ENCODE peak calls at places on chromosomes 5 and 9, in five cellular contexts. F is upper lobe of right lung, T is spleen, J is HL-60, L is HepG2. U is an unnamed sample.

GRCh38 chr5:135996611-135997010 is 32.2 kb upstream of the TGFBI start:
- DNase-seq in F (no peak), T (no peak), J (no peak), L (no peak), U (no peak)

GRCh38 chr5:148829734-148830133 is 3.3 kb downstream of the ADRB2 start:
- DNase-seq in F (no peak), T (no peak), J (no peak), L (no peak), U (no peak)

GRCh38 chr5:61402970-61403369 is 70.9 kb downstream of the ZSWIM6 start:
- DNase-seq in F (no peak), T (no peak), J (no peak), L (no peak), U (no peak)

GRCh38 chr5:33968133-33969005 is 16.1 kb downstream of the SLC45A2 start:
- DNase-seq in F (no peak), T (no peak), J (no peak), L (no peak), U (no peak)

GRCh38 chr9:87336914-87337333 is 160.7 kb upstream of the DAPK1 start:
- DNase-seq in F (no peak), T (no peak), J (peak), L (peak), U (peak)

GRCh38 chr9:126830827-126831226 is 26.0 kb downstream of the ZBTB43 start:
- DNase-seq in F (no peak), T (no peak), J (no peak), L (no peak), U (no peak)

GRCh38 chr9:20528253-20528652 is 94.0 kb downstream of the MLLT3 start:
- DNase-seq in F (no peak), T (no peak), J (no peak), L (no peak), U (no peak)

GRCh38 chr9:97983524-97984187 is 515 bp downstream of the ANP32B start:
- DNase-seq in F (peak), T (peak), J (no peak), L (no peak), U (peak)

GRCh38 chr5:34017254-34017653 is 9.4 kb upstream of the AMACR start:
- DNase-seq in F (no peak), T (no peak), J (no peak), L (no peak), U (no peak)

GRCh38 chr9:92385001-92385400 is 19.4 kb downstream of the OGN start:
- DNase-seq in F (no peak), T (no peak), J (no peak), L (no peak), U (no peak)

GRCh38 chr5:33781286-33781685 is 110.5 kb downstream of the ADAMTS12 start:
- DNase-seq in F (no peak), T (no peak), J (no peak), L (no peak), U (no peak)

GRCh38 chr5:88142801-88143692 is 125.6 kb downstream of the TMEM161B start:
- DNase-seq in F (no peak), T (no peak), J (no peak), L (no peak), U (no peak)

GRCh38 chr9:75624984-75625383 is 265.5 kb upstream of the PCSK5 start:
- DNase-seq in F (no peak), T (no peak), J (peak), L (no peak), U (no peak)

GRCh38 chr5:151251001-151251551 is 1.9 kb upstream of the GM2A start:
- DNase-seq in F (no peak), T (no peak), J (no peak), L (peak), U (no peak)

GRCh38 chr5:71816307-71816706 is 97.2 kb downstream of the CARTPT start:
- DNase-seq in F (no peak), T (no peak), J (no peak), L (no peak), U (no peak)

GRCh38 chr9:6414291-6414690 is 1.3 kb downstream of the UHRF2 start:
- DNase-seq in F (no peak), T (no peak), J (no peak), L (no peak), U (no peak)

DNA sequence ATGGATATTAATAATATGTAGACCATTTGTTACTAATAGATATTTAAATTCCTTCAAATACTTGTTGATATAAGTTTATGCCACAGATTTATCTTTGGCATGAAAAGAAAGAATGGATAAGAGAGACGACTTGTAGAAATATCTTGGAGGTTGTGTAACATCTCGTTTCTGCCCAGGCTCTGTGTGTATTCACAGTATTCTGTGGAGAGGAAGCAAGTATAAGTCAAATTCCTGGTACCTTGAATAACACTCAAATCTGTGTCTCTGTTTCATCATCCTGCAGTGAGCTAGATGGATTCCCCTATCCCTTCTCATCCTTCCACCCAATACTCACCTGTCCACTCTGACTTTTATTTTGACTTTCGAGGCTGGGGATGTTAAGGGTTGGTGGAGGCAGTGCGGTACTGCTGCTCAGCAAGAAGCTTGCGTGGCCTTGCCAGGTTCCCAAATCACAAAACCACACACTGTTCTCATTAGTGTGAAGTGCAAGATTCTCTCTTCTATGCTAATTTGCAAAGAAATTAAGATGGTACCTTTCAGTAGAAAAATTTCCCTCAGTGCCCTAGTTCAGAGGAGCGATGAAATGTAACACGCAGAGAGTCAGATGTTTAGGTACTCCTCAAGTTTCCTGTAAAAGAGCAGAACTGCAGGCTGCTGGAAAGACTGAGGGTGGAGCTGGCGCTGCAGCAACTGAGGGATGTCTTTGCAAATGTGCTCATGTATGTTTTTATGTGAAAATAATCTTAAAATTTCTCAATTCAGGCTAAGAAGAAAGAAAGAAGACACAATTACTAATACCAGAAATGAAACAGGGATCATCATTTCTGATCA is 42.6 kb upstream of the ANKRD18A start:
- DNase-seq in F (no peak), T (no peak), J (no peak), L (no peak), U (no peak)
- TF ChIP-seq CTCF in F (no peak), T (no peak), J (no peak), L (no peak), U (peak)

GRCh38 chr9:107295995-107296394 is 12.9 kb downstream of the RAD23B start:
- DNase-seq in F (no peak), T (no peak), J (no peak), L (no peak), U (no peak)
- H3K27ac ChIP-seq in F (no peak), T (no peak), J (no peak), L (peak), U (no peak)

DNA sequence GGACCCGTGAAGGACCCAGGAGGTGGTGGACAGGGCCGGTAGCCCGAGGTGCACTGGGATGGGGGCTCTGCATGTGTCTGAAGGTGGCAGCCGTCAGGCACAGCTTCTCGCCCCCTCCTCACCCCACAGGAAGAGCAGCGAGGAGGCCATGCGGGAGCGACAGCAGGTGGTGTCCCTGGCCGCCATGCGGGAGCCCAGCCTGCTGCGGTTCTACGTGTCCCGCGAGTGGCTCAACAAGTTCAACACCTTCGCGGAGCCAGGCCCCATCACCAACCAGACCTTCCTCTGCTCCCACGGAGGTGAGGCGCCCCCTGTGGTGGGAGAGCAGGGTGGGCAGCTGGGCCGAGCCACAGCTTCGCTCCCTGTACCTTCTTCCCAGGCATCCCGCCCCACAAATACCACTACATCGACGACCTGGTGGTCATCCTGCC is 39.9 kb downstream of the USP20 start:
- DNase-seq in F (no peak), T (no peak), J (no peak), L (no peak), U (no peak)
- TF ChIP-seq CTCF in F (peak), T (no peak), J (no peak), L (peak), U (no peak)

DNA sequence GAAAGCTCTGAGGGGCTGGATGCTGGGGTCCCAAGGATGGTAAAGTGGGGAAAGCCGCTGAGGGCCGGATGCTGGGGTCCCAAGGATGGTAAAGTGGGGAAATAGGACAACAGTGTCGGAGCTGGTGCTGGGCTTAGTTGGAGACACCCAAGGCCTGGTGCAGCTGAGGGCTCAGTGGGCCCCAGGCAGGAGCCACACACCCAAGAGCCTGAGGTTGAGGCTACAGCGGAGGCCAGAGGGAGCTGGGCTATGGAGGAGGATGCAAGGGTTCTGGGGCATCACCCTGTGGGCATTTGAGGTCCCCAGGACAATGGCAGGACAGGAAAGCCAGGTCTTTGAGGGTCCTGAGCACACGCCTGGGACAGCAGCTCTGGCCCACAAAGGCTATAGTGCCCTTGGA is 19.1 kb upstream of the SLC9A3 start:
- DNase-seq in F (no peak), T (peak), J (no peak), L (no peak), U (no peak)
- H3K27ac ChIP-seq in F (no peak), T (peak), J (no peak), L (no peak), U (no peak)

GRCh38 chr9:21789541-21790037 is 12.8 kb upstream of the MTAP start:
- DNase-seq in F (no peak), T (no peak), J (peak), L (peak), U (peak)
- TF ChIP-seq CTCF in F (peak), T (peak), J (no peak), L (peak), U (peak)

GRCh38 chr9:35909274-35909673 is at the start of gene SPAAR:
- DNase-seq in F (no peak), T (no peak), J (no peak), L (no peak), U (no peak)

GRCh38 chr9:35908484-35909125 is 685 bp upstream of the SPAAR start:
- DNase-seq in F (no peak), T (no peak), J (no peak), L (no peak), U (no peak)

GRCh38 chr9:35905912-35906679 is at the start of gene HRCT1:
- DNase-seq in F (peak), T (peak), J (no peak), L (peak), U (peak)

GRCh38 chr9:35906923-35907699 is 1.1 kb downstream of the HRCT1 start:
- DNase-seq in F (peak), T (no peak), J (no peak), L (no peak), U (peak)

GRCh38 chr9:35907732-35908483 is 1.4 kb upstream of the SPAAR start:
- DNase-seq in F (peak), T (no peak), J (peak), L (peak), U (peak)
- H3K27ac ChIP-seq in F (peak), T (peak), J (no peak), L (no peak), U (peak)

DNA sequence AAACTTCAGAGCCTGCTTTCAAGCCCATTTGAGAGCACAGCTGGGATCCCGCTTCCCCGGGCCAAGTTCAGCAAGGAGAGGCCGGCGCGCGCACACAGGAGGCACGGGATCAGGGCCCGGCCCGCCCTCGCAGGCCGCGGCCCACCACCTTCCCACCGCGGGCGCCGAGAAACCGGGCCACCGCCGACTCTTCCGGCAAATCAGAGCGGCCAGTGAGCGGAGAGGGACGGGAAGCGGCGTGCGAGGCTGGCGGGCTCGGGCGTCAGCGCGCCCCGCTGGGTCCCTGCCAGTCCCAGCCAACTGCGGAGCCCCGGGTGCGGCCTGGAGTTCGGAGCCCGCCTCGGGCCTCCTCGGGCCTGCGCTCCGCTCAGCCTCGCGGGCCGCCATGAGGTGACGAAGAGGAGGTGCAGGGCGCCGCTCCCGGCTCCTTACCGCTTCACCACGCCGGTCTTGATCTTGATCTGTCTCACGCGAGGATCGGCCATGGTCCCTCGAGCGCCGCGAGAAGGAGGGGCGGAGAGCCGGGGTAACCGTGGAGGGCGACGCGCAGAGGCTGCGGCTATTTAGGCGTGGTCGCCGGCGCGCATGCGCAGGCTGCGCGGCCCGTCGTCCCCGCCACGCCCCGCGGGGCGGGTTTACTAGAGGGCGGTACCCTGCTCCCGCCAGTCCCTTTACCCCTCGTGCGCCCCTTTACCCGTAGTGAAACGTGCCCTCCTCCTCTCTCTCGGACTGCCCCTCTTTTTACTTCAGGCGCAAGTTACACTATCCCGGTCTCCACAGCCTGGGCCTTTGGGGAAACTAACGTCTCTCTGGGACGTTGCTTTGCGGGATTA is at the start of gene TBCA:
- DNase-seq in F (peak), T (peak), J (peak), L (peak), U (peak)
- TF ChIP-seq CTCF in F (peak), T (no peak), J (no peak), L (peak), U (no peak)

GRCh38 chr5:181190711-181191525 is 14.1 kb downstream of the TRIM7 start:
- DNase-seq in F (no peak), T (peak), J (peak), L (no peak), U (no peak)

GRCh38 chr5:181189363-181189961 is 15.5 kb downstream of the TRIM7 start:
- DNase-seq in F (peak), T (peak), J (no peak), L (no peak), U (no peak)

GRCh38 chr5:181191526-181192336 is 13.3 kb downstream of the TRIM7 start:
- DNase-seq in F (peak), T (peak), J (peak), L (peak), U (peak)

GRCh38 chr5:181188700-181189362 is 16.2 kb downstream of the TRIM7 start:
- DNase-seq in F (peak), T (peak), J (peak), L (peak), U (no peak)

DNA sequence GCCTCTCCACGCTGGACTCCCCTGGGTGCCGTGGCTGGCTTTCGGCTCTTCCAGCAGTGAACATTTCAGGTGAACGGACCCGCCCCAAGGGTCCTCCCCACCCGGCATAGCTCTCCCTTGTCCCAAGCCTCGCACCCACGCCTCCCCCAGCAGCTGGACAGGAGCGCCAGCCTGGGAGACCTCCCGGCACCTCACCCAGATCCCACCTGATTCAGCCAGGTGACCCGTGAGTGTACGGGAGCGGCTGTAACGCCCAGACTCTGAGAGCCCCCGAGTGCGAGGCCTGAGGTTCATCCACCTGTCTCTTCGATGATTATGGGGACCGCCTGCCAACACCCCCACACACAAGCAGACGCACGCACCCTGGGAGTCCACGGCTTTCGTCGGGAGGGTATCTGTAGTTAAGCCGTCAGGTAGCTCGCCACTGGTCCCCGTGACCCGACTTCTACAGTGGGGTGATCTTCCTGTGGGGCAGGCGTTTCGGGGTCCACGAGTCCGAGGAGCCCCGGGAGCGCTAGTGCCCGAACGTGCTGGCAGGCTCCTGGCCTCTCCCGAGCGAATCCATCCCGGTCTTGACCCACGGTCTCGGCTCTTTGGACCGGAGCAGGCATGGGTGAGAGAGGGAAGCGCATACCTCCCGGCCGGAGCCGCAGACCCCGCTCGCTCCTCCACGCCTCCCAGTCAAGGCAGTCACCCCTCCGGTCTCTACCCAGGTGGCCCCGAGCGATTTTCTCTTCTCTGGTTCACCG is 14.9 kb downstream of the TRIM7 start:
- DNase-seq in F (peak), T (peak), J (no peak), L (no peak), U (no peak)
- H3K27ac ChIP-seq in F (peak), T (peak), J (peak), L (no peak), U (peak)

GRCh38 chr5:152723482-152723881 is 318.4 kb upstream of the NMUR2 start:
- DNase-seq in F (no peak), T (no peak), J (no peak), L (no peak), U (no peak)
- TF ChIP-seq CTCF in F (no peak), T (no peak), J (no peak), L (no peak), U (no peak)

GRCh38 chr9:124658165-124659017 is 112.7 kb downstream of the NR6A1 start:
- DNase-seq in F (peak), T (peak), J (peak), L (peak), U (peak)
- H3K27ac ChIP-seq in F (peak), T (peak), J (peak), L (peak), U (peak)

U was measured in RWPE1.